ENCODE peak calls at places on chromosome 14, in nine cellular contexts. F is GM23338, C is neural progenitor cell, O is MM.1S, B is astrocyte of the cerebellum, M is fibroblast of lung, S is left ventricle myocardium inferior, Q is tibial artery, A is fibroblast of the aortic adventitia. E is an unnamed sample.

GRCh38 chr14:63745858-63746425 is 18.1 kb upstream of the SGPP1 start:
- DNase-seq in F (no peak), C (no peak), O (peak), B (no peak), M (no peak), S (no peak), Q (no peak), A (no peak), E (no peak)

GRCh38 chr14:35607380-35607779 is 73.4 kb downstream of the INSM2 start:
- DNase-seq in F (no peak), C (no peak), O (no peak), B (no peak), M (no peak), S (no peak), Q (no peak), A (no peak), E (no peak)

GRCh38 chr14:103702497-103703432 is 12.5 kb downstream of the XRCC3 start:
- DNase-seq in F (no peak), C (no peak), O (no peak), B (no peak), M (no peak), S (no peak), Q (no peak), A (no peak), E (no peak)

GRCh38 chr14:24070285-24071143 is 848 bp upstream of the CPNE6 start:
- DNase-seq in F (no peak), C (no peak), O (no peak), B (no peak), M (no peak), S (no peak), Q (no peak), A (no peak), E (no peak)

GRCh38 chr14:102125546-102125945 is 14.2 kb upstream of the WDR20 start:
- DNase-seq in F (peak), C (no peak), O (no peak), B (no peak), M (no peak), S (no peak), Q (no peak), A (no peak), E (no peak)

GRCh38 chr14:97489750-97490149 is 692.6 kb downstream of the VRK1 start:
- DNase-seq in F (no peak), C (no peak), O (no peak), B (no peak), M (no peak), S (no peak), Q (no peak), A (no peak), E (no peak)

GRCh38 chr14:41785696-41786095 is 179.0 kb downstream of the LRFN5 start:
- DNase-seq in F (peak), C (peak), O (no peak), B (no peak), M (no peak), S (no peak), Q (no peak), A (no peak), E (no peak)

GRCh38 chr14:104767634-104767918 is 14.6 kb downstream of the SIVA1 start:
- DNase-seq in F (no peak), C (no peak), O (no peak), B (no peak), M (no peak), S (no peak), Q (no peak), A (no peak), E (no peak)

GRCh38 chr14:103125098-103126070 is 2.1 kb downstream of the TNFAIP2 start:
- DNase-seq in F (no peak), C (no peak), O (no peak), B (no peak), M (no peak), S (peak), Q (no peak), A (no peak), E (no peak)

GRCh38 chr14:103232831-103233319 is 101.2 kb upstream of the EIF5 start:
- DNase-seq in F (no peak), C (no peak), O (no peak), B (no peak), M (no peak), S (no peak), Q (peak), A (no peak), E (no peak)

GRCh38 chr14:22375321-22375930 is 213.6 kb downstream of the DAD1 start:
- DNase-seq in F (peak), C (peak), O (peak), B (no peak), M (peak), S (no peak), Q (no peak), A (peak), E (peak)

GRCh38 chr14:30885840-30886740 is 11.7 kb downstream of the COCH start:
- DNase-seq in F (no peak), C (no peak), O (no peak), B (peak), M (peak), S (no peak), Q (no peak), A (peak), E (no peak)

GRCh38 chr14:50786821-50787464 is 44.0 kb downstream of the NIN start:
- DNase-seq in F (no peak), C (no peak), O (no peak), B (no peak), M (no peak), S (no peak), Q (no peak), A (no peak), E (no peak)

GRCh38 chr14:79279645-79280399 is 931.5 kb downstream of the DIO2 start:
- DNase-seq in F (peak), C (peak), O (no peak), B (no peak), M (peak), S (no peak), Q (no peak), A (no peak), E (no peak)

GRCh38 chr14:61188936-61189808 is 92.0 kb downstream of the TMEM30B start:
- DNase-seq in F (peak), C (peak), O (no peak), B (no peak), M (peak), S (peak), Q (peak), A (peak), E (no peak)

GRCh38 chr14:55556929-55557623 is 22.9 kb upstream of the KTN1 start:
- DNase-seq in F (no peak), C (peak), O (no peak), B (peak), M (peak), S (peak), Q (peak), A (peak), E (peak)

GRCh38 chr14:103259801-103260628 is 74.0 kb upstream of the EIF5 start:
- DNase-seq in F (no peak), C (no peak), O (no peak), B (no peak), M (peak), S (no peak), Q (no peak), A (no peak), E (no peak)

GRCh38 chr14:74503256-74503972 is 9.8 kb downstream of the ISCA2 start:
- DNase-seq in F (no peak), C (no peak), O (no peak), B (no peak), M (no peak), S (no peak), Q (no peak), A (no peak), E (no peak)

GRCh38 chr14:74502236-74503019 is 8.9 kb downstream of the ISCA2 start:
- DNase-seq in F (peak), C (peak), O (peak), B (no peak), M (peak), S (no peak), Q (no peak), A (peak), E (no peak)

GRCh38 chr14:74500417-74501134 is 7.0 kb downstream of the ISCA2 start:
- DNase-seq in F (peak), C (peak), O (no peak), B (no peak), M (no peak), S (no peak), Q (no peak), A (no peak), E (no peak)

GRCh38 chr14:74501691-74502090 is 8.1 kb downstream of the ISCA2 start:
- DNase-seq in F (no peak), C (no peak), O (no peak), B (no peak), M (no peak), S (no peak), Q (no peak), A (no peak), E (no peak)

GRCh38 chr14:74501135-74501614 is 7.6 kb downstream of the ISCA2 start:
- DNase-seq in F (peak), C (peak), O (no peak), B (peak), M (peak), S (peak), Q (peak), A (peak), E (no peak)
- TF ChIP-seq CTCF in F (peak), C (peak), O (peak), B (peak), M (peak), S (peak), Q (peak), A (peak), E (peak)

DNA sequence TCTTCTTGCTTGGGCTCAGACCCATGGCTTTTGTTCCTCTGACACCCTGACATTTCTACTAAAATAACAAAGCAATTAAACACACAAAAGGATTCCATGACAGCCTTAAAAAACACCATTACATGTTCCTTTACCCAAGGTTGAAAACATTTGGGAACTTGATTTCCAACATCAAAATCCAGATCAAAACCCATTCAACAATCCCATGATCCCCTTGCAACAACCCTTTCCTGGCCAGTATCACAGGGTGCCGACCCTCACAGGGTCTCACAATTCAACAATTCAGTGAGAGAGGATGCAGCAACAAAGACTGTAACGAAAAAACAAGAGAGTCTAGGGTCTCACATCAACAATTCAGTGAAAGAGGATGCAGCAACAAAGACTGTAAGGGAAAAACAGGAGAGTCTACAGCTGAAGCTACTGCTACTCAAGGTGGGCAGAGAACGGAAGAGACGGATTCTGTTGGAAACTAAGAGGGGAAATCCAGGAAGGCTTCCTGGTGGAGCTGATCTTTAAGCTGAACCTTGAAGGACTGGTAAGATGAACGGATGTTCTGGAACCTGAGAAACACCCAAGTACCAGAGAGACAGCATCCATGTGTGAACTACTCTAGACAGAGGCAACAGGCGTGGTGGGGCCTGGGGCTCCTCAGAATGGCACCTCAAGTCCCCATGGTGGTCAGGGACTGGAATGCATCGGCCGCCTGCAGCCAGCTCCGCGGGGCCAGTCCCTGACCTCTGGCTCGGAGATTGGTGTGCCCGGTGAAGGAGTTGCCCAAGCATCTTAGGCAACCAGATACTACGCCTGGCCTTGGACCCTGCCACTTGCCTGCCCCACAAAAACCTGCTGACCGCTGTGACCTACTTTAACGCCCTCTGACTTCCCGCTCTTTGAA is 22.7 kb upstream of the ZFP36L1 start:
- DNase-seq in F (no peak), C (no peak), O (no peak), B (no peak), M (no peak), S (no peak), Q (peak), A (peak), E (no peak)
- H3K4me3 ChIP-seq in F (peak), C (no peak), O (peak), B (no peak), M (peak), S (peak), Q (peak), A (peak), E (no peak)

GRCh38 chr14:34023824-34024767 is 73.2 kb upstream of the EGLN3 start:
- DNase-seq in F (peak), C (no peak), O (no peak), B (no peak), M (no peak), S (no peak), Q (no peak), A (no peak), E (no peak)
- TF ChIP-seq CTCF in F (peak), C (no peak), O (no peak), B (no peak), M (no peak), S (no peak), Q (no peak), A (no peak), E (peak)

GRCh38 chr14:65336191-65336591 is 76.3 kb upstream of the FUT8 start:
- DNase-seq in F (no peak), C (no peak), O (no peak), B (no peak), M (peak), S (no peak), Q (no peak), A (peak), E (no peak)

GRCh38 chr14:65332141-65332871 is 80.2 kb upstream of the FUT8 start:
- DNase-seq in F (no peak), C (no peak), O (no peak), B (no peak), M (peak), S (no peak), Q (no peak), A (no peak), E (no peak)

GRCh38 chr14:65335548-65335947 is 77.0 kb upstream of the FUT8 start:
- DNase-seq in F (no peak), C (no peak), O (no peak), B (no peak), M (no peak), S (no peak), Q (no peak), A (no peak), E (no peak)

GRCh38 chr14:65333926-65334687 is 78.4 kb upstream of the FUT8 start:
- DNase-seq in F (peak), C (no peak), O (peak), B (peak), M (peak), S (peak), Q (no peak), A (peak), E (no peak)

GRCh38 chr14:65334765-65335411 is 77.6 kb upstream of the FUT8 start:
- DNase-seq in F (peak), C (peak), O (no peak), B (no peak), M (no peak), S (no peak), Q (no peak), A (no peak), E (no peak)
- H3K4me3 ChIP-seq in F (peak), C (no peak), O (no peak), B (no peak), M (no peak), S (no peak), Q (no peak), A (no peak), E (no peak)

DNA sequence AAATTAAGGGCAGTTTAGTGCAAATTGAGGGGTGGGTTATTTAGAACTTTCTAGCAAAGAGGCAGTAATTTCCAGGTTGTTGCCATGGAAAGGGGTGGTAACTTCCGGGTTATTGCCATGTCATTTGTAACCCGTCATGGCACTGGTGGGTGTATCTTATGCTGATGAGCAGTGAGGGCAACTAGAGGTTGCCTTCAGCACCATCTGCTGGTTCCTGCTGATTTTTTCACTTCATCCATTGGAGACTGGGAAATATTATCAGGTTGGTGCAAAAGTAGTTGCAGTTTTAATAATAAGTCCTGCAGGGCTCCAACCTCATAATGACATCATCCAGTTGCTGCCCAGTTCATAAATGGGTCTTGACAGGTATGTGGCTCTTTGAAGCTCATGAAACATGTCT is 24.4 kb upstream of the SERPINA4 start:
- DNase-seq in F (peak), C (no peak), O (no peak), B (no peak), M (no peak), S (no peak), Q (no peak), A (no peak), E (no peak)
- TF ChIP-seq CTCF in F (peak), C (no peak), O (no peak), B (peak), M (no peak), S (no peak), Q (no peak), A (no peak), E (peak)

GRCh38 chr14:91221270-91221669 is 23.2 kb downstream of the GPR68 start:
- DNase-seq in F (no peak), C (no peak), O (no peak), B (no peak), M (no peak), S (no peak), Q (no peak), A (no peak), E (no peak)
- H3K4me3 ChIP-seq in F (no peak), C (no peak), O (no peak), B (no peak), M (no peak), S (no peak), Q (no peak), A (no peak), E (no peak)

GRCh38 chr14:37167151-37168047 is 5.0 kb downstream of the SLC25A21 start:
- DNase-seq in F (peak), C (peak), O (no peak), B (no peak), M (no peak), S (no peak), Q (no peak), A (no peak), E (no peak)

GRCh38 chr14:37170993-37171392 is 1.4 kb downstream of the SLC25A21 start:
- DNase-seq in F (no peak), C (no peak), O (no peak), B (no peak), M (no peak), S (no peak), Q (no peak), A (no peak), E (no peak)

GRCh38 chr14:37168721-37169120 is 3.7 kb downstream of the SLC25A21 start:
- DNase-seq in F (no peak), C (no peak), O (no peak), B (no peak), M (no peak), S (no peak), Q (no peak), A (no peak), E (no peak)

GRCh38 chr14:37170237-37170636 is 2.2 kb downstream of the SLC25A21 start:
- DNase-seq in F (no peak), C (no peak), O (no peak), B (no peak), M (no peak), S (no peak), Q (no peak), A (no peak), E (no peak)

DNA sequence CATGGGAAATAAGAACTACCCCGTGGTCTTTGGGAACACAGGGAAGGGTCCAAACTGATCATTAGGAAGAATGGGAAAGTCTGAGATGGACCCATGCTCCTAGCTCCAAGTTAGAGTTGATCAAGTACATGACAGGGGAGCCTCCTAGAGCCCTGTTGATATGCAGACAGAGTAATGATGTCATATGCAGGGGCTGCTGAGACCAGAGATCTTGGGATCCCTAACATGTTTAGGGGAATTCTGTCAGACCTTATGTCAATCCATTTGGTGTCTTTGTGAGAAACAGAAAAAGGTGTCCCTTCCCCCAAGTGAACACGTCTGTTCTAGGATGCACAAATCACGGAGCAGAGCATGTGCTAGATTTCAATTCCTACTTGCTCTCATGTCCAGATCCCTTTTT is 6.6 kb downstream of the SLC25A21 start:
- DNase-seq in F (no peak), C (no peak), O (no peak), B (no peak), M (no peak), S (no peak), Q (no peak), A (no peak), E (no peak)
- TF ChIP-seq CTCF in F (no peak), C (no peak), O (no peak), B (no peak), M (no peak), S (no peak), Q (no peak), A (no peak), E (no peak)